ENCODE peak calls at places on chromosomes 11 and 22, in eight cellular contexts. One of them, this sample, is unnamed.

GRCh38 chr11:39365809-39366436 is 2093.5 kb downstream of the LRRC4C start:
- DNase-seq in stimulated activated CD8-positive, alpha-beta memory T cell treated with anti-CD3 and anti-CD28 coated beads, Interleukin-4, amount 100 ng/mL, for 48 hours: no peak
- DNase-seq in body of pancreas: no peak
- DNase-seq in stromal cell of bone marrow: peak
- DNase-seq in adipocyte: no peak
- DNase-seq in H7: peak
- DNase-seq in AG09319: no peak
- DNase-seq in mucosa of gallbladder: no peak
- DNase-seq in this sample: no peak

GRCh38 chr11:65562788-65563187 is 4.6 kb upstream of the LTBP3 start:
- DNase-seq in stromal cell of bone marrow: no peak
- DNase-seq in AG09319: no peak
- DNase-seq in mucosa of gallbladder: no peak
- DNase-seq in body of pancreas: no peak
- DNase-seq in stimulated activated CD8-positive, alpha-beta memory T cell treated with anti-CD3 and anti-CD28 coated beads, Interleukin-4, amount 100 ng/mL, for 48 hours: no peak
- DNase-seq in H7: no peak
- DNase-seq in adipocyte: no peak
- DNase-seq in this sample: no peak

GRCh38 chr11:21866781-21867180 is 326.1 kb upstream of the ANO5 start:
- DNase-seq in stromal cell of bone marrow: no peak
- DNase-seq in H7: no peak
- DNase-seq in adipocyte: no peak
- DNase-seq in AG09319: no peak
- DNase-seq in stimulated activated CD8-positive, alpha-beta memory T cell treated with anti-CD3 and anti-CD28 coated beads, Interleukin-4, amount 100 ng/mL, for 48 hours: no peak
- DNase-seq in mucosa of gallbladder: no peak
- DNase-seq in body of pancreas: no peak
- DNase-seq in this sample: no peak

GRCh38 chr11:66113132-66113856 is 43.2 kb downstream of the PACS1 start:
- DNase-seq in AG09319: no peak
- DNase-seq in body of pancreas: no peak
- DNase-seq in stimulated activated CD8-positive, alpha-beta memory T cell treated with anti-CD3 and anti-CD28 coated beads, Interleukin-4, amount 100 ng/mL, for 48 hours: no peak
- DNase-seq in stromal cell of bone marrow: no peak
- DNase-seq in adipocyte: peak
- DNase-seq in H7: no peak
- DNase-seq in mucosa of gallbladder: no peak
- DNase-seq in this sample: no peak

GRCh38 chr11:33670250-33671011 is 30.2 kb downstream of the C11orf91 start:
- DNase-seq in adipocyte: peak
- DNase-seq in mucosa of gallbladder: no peak
- DNase-seq in stimulated activated CD8-positive, alpha-beta memory T cell treated with anti-CD3 and anti-CD28 coated beads, Interleukin-4, amount 100 ng/mL, for 48 hours: no peak
- DNase-seq in H7: no peak
- DNase-seq in body of pancreas: no peak
- DNase-seq in AG09319: no peak
- DNase-seq in stromal cell of bone marrow: no peak
- DNase-seq in this sample: peak

GRCh38 chr11:12402027-12402426 is 24.7 kb downstream of the PARVA start:
- DNase-seq in body of pancreas: no peak
- DNase-seq in adipocyte: no peak
- DNase-seq in AG09319: no peak
- DNase-seq in H7: no peak
- DNase-seq in mucosa of gallbladder: no peak
- DNase-seq in stimulated activated CD8-positive, alpha-beta memory T cell treated with anti-CD3 and anti-CD28 coated beads, Interleukin-4, amount 100 ng/mL, for 48 hours: no peak
- DNase-seq in stromal cell of bone marrow: no peak
- DNase-seq in this sample: no peak

GRCh38 chr11:87453531-87454089 is 415.9 kb downstream of the TMEM135 start:
- DNase-seq in AG09319: no peak
- DNase-seq in H7: no peak
- DNase-seq in body of pancreas: no peak
- DNase-seq in stromal cell of bone marrow: no peak
- DNase-seq in adipocyte: no peak
- DNase-seq in stimulated activated CD8-positive, alpha-beta memory T cell treated with anti-CD3 and anti-CD28 coated beads, Interleukin-4, amount 100 ng/mL, for 48 hours: no peak
- DNase-seq in mucosa of gallbladder: no peak
- DNase-seq in this sample: no peak

GRCh38 chr11:14852571-14853177 is 39.4 kb downstream of the CYP2R1 start:
- DNase-seq in AG09319: no peak
- DNase-seq in H7: no peak
- DNase-seq in adipocyte: peak
- DNase-seq in mucosa of gallbladder: no peak
- DNase-seq in stimulated activated CD8-positive, alpha-beta memory T cell treated with anti-CD3 and anti-CD28 coated beads, Interleukin-4, amount 100 ng/mL, for 48 hours: no peak
- DNase-seq in body of pancreas: no peak
- DNase-seq in stromal cell of bone marrow: no peak
- DNase-seq in this sample: no peak

GRCh38 chr11:34366522-34366921 is 8.7 kb upstream of the ABTB2 start:
- DNase-seq in body of pancreas: peak
- DNase-seq in AG09319: no peak
- DNase-seq in stimulated activated CD8-positive, alpha-beta memory T cell treated with anti-CD3 and anti-CD28 coated beads, Interleukin-4, amount 100 ng/mL, for 48 hours: no peak
- DNase-seq in mucosa of gallbladder: no peak
- DNase-seq in H7: peak
- DNase-seq in stromal cell of bone marrow: no peak
- DNase-seq in adipocyte: no peak
- DNase-seq in this sample: no peak

GRCh38 chr22:45101828-45102227 is 61.9 kb upstream of the NUP50 start:
- DNase-seq in mucosa of gallbladder: peak
- DNase-seq in AG09319: peak
- DNase-seq in stromal cell of bone marrow: peak
- DNase-seq in adipocyte: peak
- DNase-seq in body of pancreas: no peak
- DNase-seq in stimulated activated CD8-positive, alpha-beta memory T cell treated with anti-CD3 and anti-CD28 coated beads, Interleukin-4, amount 100 ng/mL, for 48 hours: peak
- DNase-seq in H7: peak
- DNase-seq in this sample: peak

GRCh38 chr11:30345644-30346043 is 22.7 kb downstream of the ARL14EP start:
- DNase-seq in H7: no peak
- DNase-seq in AG09319: no peak
- DNase-seq in body of pancreas: no peak
- DNase-seq in stimulated activated CD8-positive, alpha-beta memory T cell treated with anti-CD3 and anti-CD28 coated beads, Interleukin-4, amount 100 ng/mL, for 48 hours: no peak
- DNase-seq in stromal cell of bone marrow: no peak
- DNase-seq in mucosa of gallbladder: no peak
- DNase-seq in adipocyte: no peak
- DNase-seq in this sample: no peak

GRCh38 chr22:29716814-29717213 is 3.0 kb upstream of the CABP7 start:
- DNase-seq in body of pancreas: peak
- DNase-seq in adipocyte: peak
- DNase-seq in stimulated activated CD8-positive, alpha-beta memory T cell treated with anti-CD3 and anti-CD28 coated beads, Interleukin-4, amount 100 ng/mL, for 48 hours: peak
- DNase-seq in stromal cell of bone marrow: peak
- DNase-seq in AG09319: peak
- DNase-seq in mucosa of gallbladder: peak
- DNase-seq in H7: peak
- DNase-seq in this sample: peak

GRCh38 chr11:2289350-2289749 is 12.4 kb downstream of the C11orf21 start:
- DNase-seq in AG09319: no peak
- DNase-seq in adipocyte: no peak
- DNase-seq in mucosa of gallbladder: peak
- DNase-seq in body of pancreas: no peak
- DNase-seq in H7: no peak
- DNase-seq in stimulated activated CD8-positive, alpha-beta memory T cell treated with anti-CD3 and anti-CD28 coated beads, Interleukin-4, amount 100 ng/mL, for 48 hours: no peak
- DNase-seq in stromal cell of bone marrow: no peak
- DNase-seq in this sample: no peak

GRCh38 chr11:125229006-125229405 is 64.5 kb downstream of the PKNOX2 start:
- DNase-seq in AG09319: no peak
- DNase-seq in adipocyte: no peak
- DNase-seq in H7: no peak
- DNase-seq in stimulated activated CD8-positive, alpha-beta memory T cell treated with anti-CD3 and anti-CD28 coated beads, Interleukin-4, amount 100 ng/mL, for 48 hours: no peak
- DNase-seq in body of pancreas: no peak
- DNase-seq in stromal cell of bone marrow: no peak
- DNase-seq in mucosa of gallbladder: no peak
- DNase-seq in this sample: no peak

GRCh38 chr11:128388182-128388815 is 199.1 kb downstream of the ETS1 start:
- DNase-seq in mucosa of gallbladder: no peak
- DNase-seq in AG09319: no peak
- DNase-seq in stimulated activated CD8-positive, alpha-beta memory T cell treated with anti-CD3 and anti-CD28 coated beads, Interleukin-4, amount 100 ng/mL, for 48 hours: no peak
- DNase-seq in H7: no peak
- DNase-seq in adipocyte: no peak
- DNase-seq in stromal cell of bone marrow: no peak
- DNase-seq in body of pancreas: no peak
- DNase-seq in this sample: no peak

GRCh38 chr11:99370557-99371200 is 349.9 kb downstream of the CNTN5 start:
- DNase-seq in stromal cell of bone marrow: peak
- DNase-seq in H7: no peak
- DNase-seq in adipocyte: peak
- DNase-seq in body of pancreas: peak
- DNase-seq in mucosa of gallbladder: peak
- DNase-seq in AG09319: no peak
- DNase-seq in stimulated activated CD8-positive, alpha-beta memory T cell treated with anti-CD3 and anti-CD28 coated beads, Interleukin-4, amount 100 ng/mL, for 48 hours: no peak
- DNase-seq in this sample: no peak